ENCODE peak calls at places on chromosomes 13 and 19, in four cellular contexts. One of them, this sample, is unnamed.

GRCh38 chr19:54574527-54575056 is 1.0 kb downstream of the LILRA2 start:
- DNase-seq in stimulated activated naive CD4-positive, alpha-beta T cell: no peak
- DNase-seq in SK-N-SH: no peak
- DNase-seq in RWPE1: no peak
- DNase-seq in this sample: no peak

GRCh38 chr13:46831588-46832194 is 34.7 kb upstream of the ESD start:
- DNase-seq in stimulated activated naive CD4-positive, alpha-beta T cell: no peak
- DNase-seq in SK-N-SH: peak
- DNase-seq in RWPE1: peak
- DNase-seq in this sample: no peak

GRCh38 chr13:24233351-24233901 is 72.9 kb downstream of the SPATA13 start:
- DNase-seq in stimulated activated naive CD4-positive, alpha-beta T cell: no peak
- DNase-seq in SK-N-SH: no peak
- DNase-seq in RWPE1: no peak
- DNase-seq in this sample: no peak

GRCh38 chr19:1269478-1270167 is 491 bp downstream of the CIRBP start:
- DNase-seq in stimulated activated naive CD4-positive, alpha-beta T cell: peak
- DNase-seq in SK-N-SH: peak
- DNase-seq in RWPE1: peak
- DNase-seq in this sample: peak

GRCh38 chr19:36113895-36114762 is 546 bp downstream of the POLR2I start:
- DNase-seq in stimulated activated naive CD4-positive, alpha-beta T cell: no peak
- DNase-seq in SK-N-SH: peak
- DNase-seq in RWPE1: no peak
- DNase-seq in this sample: no peak

GRCh38 chr19:17538684-17539287 is 16.7 kb upstream of the COLGALT1 start:
- DNase-seq in stimulated activated naive CD4-positive, alpha-beta T cell: no peak
- DNase-seq in SK-N-SH: no peak
- DNase-seq in RWPE1: no peak
- DNase-seq in this sample: no peak

GRCh38 chr13:46479691-46480090 is 73.3 kb upstream of the LRCH1 start:
- DNase-seq in stimulated activated naive CD4-positive, alpha-beta T cell: no peak
- DNase-seq in SK-N-SH: no peak
- DNase-seq in RWPE1: no peak
- DNase-seq in this sample: no peak

GRCh38 chr13:41463823-41464602 is 6.7 kb downstream of the RGCC start:
- DNase-seq in stimulated activated naive CD4-positive, alpha-beta T cell: peak
- DNase-seq in SK-N-SH: no peak
- DNase-seq in RWPE1: no peak
- DNase-seq in this sample: no peak